ENCODE peak calls at places on chromosomes 6 and 20, in five cellular contexts. U is esophagus squamous epithelium, O is hepatocyte, K is heart right ventricle, Y is body of pancreas. P is an unnamed sample.

GRCh38 chr20:38114353-38114791 is 50.7 kb downstream of the TGM2 start:
- DNase-seq in U (no peak), O (no peak), K (peak; percentile 3), Y (no peak), P (no peak)

GRCh38 chr6:17968081-17968518 is 19.3 kb downstream of the KIF13A start:
- DNase-seq in U (no peak), O (no peak), K (no peak), Y (no peak), P (no peak)

GRCh38 chr6:106556368-106556960 is 72.8 kb downstream of the RTN4IP1 start:
- DNase-seq in U (no peak), O (no peak), K (no peak), Y (no peak), P (no peak)

GRCh38 chr6:23659125-23659524 is 466.9 kb upstream of the NRSN1 start:
- DNase-seq in U (no peak), O (peak; percentile 74), K (no peak), Y (no peak), P (no peak)

GRCh38 chr6:133991096-133991593 is 38.1 kb downstream of the TBPL1 start:
- DNase-seq in U (no peak), O (no peak), K (no peak), Y (no peak), P (no peak)

GRCh38 chr6:145848555-145848954 is 34.0 kb upstream of the FBXO30 start:
- DNase-seq in U (no peak), O (no peak), K (no peak), Y (no peak), P (no peak)

GRCh38 chr6:63525186-63525878 is 46.9 kb upstream of the LOC128125822 start:
- DNase-seq in U (no peak), O (no peak), K (no peak), Y (no peak), P (no peak)

GRCh38 chr6:125310994-125311649 is 9.4 kb upstream of the HDDC2 start:
- DNase-seq in U (no peak), O (peak; percentile 82), K (peak; percentile 47), Y (no peak), P (no peak)

GRCh38 chr20:10673831-10674683 is at the start of gene JAG1:
- DNase-seq in U (peak; percentile 58), O (peak; percentile 99), K (peak; percentile 95), Y (peak; percentile 98), P (peak; percentile 91)

GRCh38 chr6:99613398-99613704 is 6.7 kb downstream of the PRDM13 start:
- DNase-seq in U (no peak), O (peak; percentile 65), K (no peak), Y (no peak), P (no peak)

GRCh38 chr6:139239137-139239536 is 52.7 kb downstream of the TXLNB start:
- DNase-seq in U (no peak), O (no peak), K (no peak), Y (no peak), P (no peak)

GRCh38 chr6:111687652-111688051 is 82.0 kb upstream of the TRAF3IP2 start:
- DNase-seq in U (no peak), O (no peak), K (no peak), Y (no peak), P (no peak)

GRCh38 chr20:38551056-38551626 is 29.9 kb upstream of the ADIG start:
- DNase-seq in U (no peak), O (no peak), K (no peak), Y (no peak), P (no peak)

GRCh38 chr20:32672982-32673727 is 586 bp downstream of the C20orf203 start:
- DNase-seq in U (no peak), O (no peak), K (no peak), Y (no peak), P (no peak)

GRCh38 chr20:45993197-45993951 is 15.3 kb upstream of the MMP9 start:
- DNase-seq in U (no peak), O (peak; percentile 78), K (no peak), Y (no peak), P (no peak)

GRCh38 chr6:135212935-135213334 is 31.8 kb downstream of the MYB start:
- DNase-seq in U (no peak), O (no peak), K (no peak), Y (no peak), P (no peak)

GRCh38 chr6:2558098-2558770 is 192.5 kb downstream of the MYLK4 start:
- DNase-seq in U (no peak), O (no peak), K (no peak), Y (no peak), P (no peak)

GRCh38 chr6:7137335-7138106 is 29.8 kb downstream of the RREB1 start:
- DNase-seq in U (no peak), O (no peak), K (peak; percentile 59), Y (no peak), P (peak; percentile 31)

GRCh38 chr20:11726021-11726420 is 191.7 kb upstream of the BTBD3 start:
- DNase-seq in U (no peak), O (no peak), K (no peak), Y (no peak), P (no peak)

GRCh38 chr6:43779864-43780260 is 9.9 kb downstream of the VEGFA start:
- DNase-seq in U (no peak), O (no peak), K (no peak), Y (peak; percentile 70), P (no peak)

GRCh38 chr6:14353798-14354197 is 236.2 kb downstream of the CD83 start:
- DNase-seq in U (no peak), O (no peak), K (no peak), Y (no peak), P (no peak)

GRCh38 chr6:169288591-169288990 is 34.9 kb upstream of the THBS2 start:
- DNase-seq in U (no peak), O (no peak), K (peak; percentile 40), Y (no peak), P (no peak)

GRCh38 chr20:38127011-38127621 is 38.0 kb downstream of the TGM2 start:
- DNase-seq in U (no peak), O (peak; percentile 54), K (peak; percentile 72), Y (no peak), P (peak; percentile 62)

GRCh38 chr6:147751232-147751631 is 242.7 kb downstream of the SAMD5 start:
- DNase-seq in U (no peak), O (no peak), K (no peak), Y (no peak), P (no peak)

GRCh38 chr6:66558189-66558588 is 851.2 kb upstream of the EYS start:
- DNase-seq in U (no peak), O (no peak), K (no peak), Y (no peak), P (no peak)

GRCh38 chr6:43469947-43470346 is 7.4 kb upstream of the TJAP1 start:
- DNase-seq in U (no peak), O (no peak), K (no peak), Y (no peak), P (no peak)

GRCh38 chr20:36344517-36345132 is 38.5 kb downstream of the DLGAP4 start:
- DNase-seq in U (no peak), O (peak; percentile 85), K (peak; percentile 52), Y (peak; percentile 50), P (no peak)

GRCh38 chr6:56842602-56843475 is 112.1 kb upstream of the BEND6 start:
- DNase-seq in U (no peak), O (peak; percentile 63), K (peak; percentile 31), Y (no peak), P (no peak)

GRCh38 chr6:167550936-167551633 is 226.2 kb downstream of the TTLL2 start:
- DNase-seq in U (no peak), O (peak; percentile 61), K (peak; percentile 88), Y (peak; percentile 62), P (peak; percentile 39)

GRCh38 chr6:149545258-149545753 is 537 bp downstream of the PPIL4 start:
- DNase-seq in U (peak; percentile 6), O (peak; percentile 77), K (peak; percentile 52), Y (peak; percentile 41), P (no peak)

GRCh38 chr6:129493396-129493902 is 216.5 kb downstream of the ARHGAP18 start:
- DNase-seq in U (no peak), O (peak; percentile 44), K (no peak), Y (no peak), P (no peak)

GRCh38 chr6:129889580-129889979 is 28.5 kb upstream of the TMEM244 start:
- DNase-seq in U (no peak), O (no peak), K (no peak), Y (no peak), P (no peak)

GRCh38 chr6:162706236-162706635 is 21.3 kb downstream of the PRKN start:
- DNase-seq in U (no peak), O (no peak), K (peak; percentile 87), Y (peak; percentile 55), P (no peak)

GRCh38 chr6:159577564-159577963 is 115.5 kb downstream of the SOD2 start:
- DNase-seq in U (no peak), O (no peak), K (no peak), Y (no peak), P (no peak)

GRCh38 chr6:106106276-106107042 is 20.3 kb downstream of the PRDM1 start:
- DNase-seq in U (no peak), O (no peak), K (no peak), Y (no peak), P (no peak)

GRCh38 chr6:112282217-112282616 is 27.9 kb upstream of the LAMA4 start:
- DNase-seq in U (no peak), O (peak; percentile 58), K (peak; percentile 77), Y (no peak), P (no peak)

GRCh38 chr20:63173552-63174191 is 42.3 kb downstream of the YTHDF1 start:
- DNase-seq in U (no peak), O (no peak), K (no peak), Y (no peak), P (no peak)

GRCh38 chr20:63172726-63173125 is 43.2 kb downstream of the YTHDF1 start:
- DNase-seq in U (no peak), O (no peak), K (no peak), Y (no peak), P (no peak)

GRCh38 chr20:63175031-63175895 is 40.7 kb downstream of the YTHDF1 start:
- DNase-seq in U (no peak), O (no peak), K (no peak), Y (no peak), P (no peak)

GRCh38 chr20:63176035-63176434 is 39.9 kb downstream of the YTHDF1 start:
- DNase-seq in U (no peak), O (peak; percentile 44), K (no peak), Y (no peak), P (no peak)

GRCh38 chr20:63174309-63175030 is 41.5 kb downstream of the YTHDF1 start:
- DNase-seq in U (no peak), O (no peak), K (no peak), Y (no peak), P (no peak)
- H3K4me3 ChIP-seq in U (no peak overlapping the region), O (no peak overlapping the region), K (no peak overlapping the region), Y (no peak overlapping the region), P (no peak overlapping the region)

GRCh38 chr6:42030585-42031506 is 19.5 kb upstream of the TAF8 start:
- DNase-seq in U (no peak), O (peak; percentile 73), K (peak; percentile 76), Y (no peak), P (no peak)
- H3K4me1 ChIP-seq in U (peaks cover 9% of the 10 kb centered on the region), O (peaks cover 32% of the 10 kb centered on the region), K (peaks cover 28% of the 10 kb centered on the region), Y (no peaks in the 10 kb centered on the region), P (no peaks in the 10 kb centered on the region)

GRCh38 chr6:12296604-12297003 is 6.4 kb downstream of the EDN1 start:
- DNase-seq in U (no peak), O (no peak), K (no peak), Y (no peak), P (no peak)
- H3K4me3 ChIP-seq in U (no peak overlapping the region), O (no peak overlapping the region), K (no peak overlapping the region), Y (no peak overlapping the region), P (peak overlapping the region; percentile 43)

GRCh38 chr20:20214757-20215275 is 153.1 kb upstream of the INSM1 start:
- DNase-seq in U (no peak), O (no peak), K (peak; percentile 29), Y (no peak), P (no peak)
- H3K4me1 ChIP-seq in U (no peaks in the 10 kb centered on the region), O (no peaks in the 10 kb centered on the region), K (peaks cover 10% of the 10 kb centered on the region), Y (no peaks in the 10 kb centered on the region), P (no peaks in the 10 kb centered on the region)

P was measured in thoracic aorta.